ENCODE peak calls at places on chromosomes 1 and 21, in ten cellular contexts. N is GM23248, Z is foreskin fibroblast, L is hippocampal formation, X is gastrocnemius medialis, Q is A673, J is lung microvascular endothelial cell, B is RCC 7860, I is SK-N-SH, F is midbrain. A is an unnamed sample.

GRCh38 chr1:23964235-23964668 is 4.6 kb downstream of the PNRC2 start:
- DNase-seq in Z (no peak), X (no peak), L (no peak), N (no peak), I (no peak), Q (no peak), B (no peak), J (no peak), F (no peak), A (no peak)

GRCh38 chr1:172940170-172940855 is 110.4 kb downstream of the TNFSF18 start:
- DNase-seq in J (peak), Z (peak), Q (peak), F (no peak), X (no peak), I (no peak), L (no peak), N (no peak), B (no peak), A (no peak)

GRCh38 chr1:5982868-5983267 is 9.4 kb downstream of the NPHP4 start:
- DNase-seq in F (no peak), X (no peak), Z (no peak), J (peak), L (no peak), I (no peak), N (no peak), B (no peak), Q (no peak), A (no peak)

GRCh38 chr1:7295946-7296345 is 475.1 kb upstream of the VAMP3 start:
- DNase-seq in J (no peak), X (no peak), F (no peak), L (no peak), B (no peak), Z (peak), I (no peak), Q (no peak), N (peak), A (no peak)

GRCh38 chr1:41351262-41352151 is 9.7 kb upstream of the FOXO6 start:
- DNase-seq in Q (no peak), Z (no peak), L (no peak), F (no peak), B (no peak), J (no peak), N (no peak), X (no peak), I (no peak), A (no peak)

GRCh38 chr1:2533356-2533755 is 3.3 kb upstream of the HES5 start:
- DNase-seq in B (no peak), F (no peak), X (no peak), I (no peak), J (no peak), Q (no peak), L (no peak), Z (peak), N (peak), A (no peak)

GRCh38 chr1:201397675-201398074 is 1.4 kb downstream of the LAD1 start:
- DNase-seq in X (no peak), J (no peak), I (no peak), L (no peak), Z (no peak), Q (no peak), F (no peak), N (no peak), B (peak), A (no peak)

GRCh38 chr1:248618878-248619277 is 16.0 kb downstream of the OR2T11 start:
- DNase-seq in Z (peak), N (peak), I (peak), F (peak), X (no peak), Q (peak), J (peak), L (peak), B (no peak), A (peak)

GRCh38 chr21:35256468-35256988 is 207.4 kb upstream of the RUNX1 start:
- DNase-seq in Q (peak), F (no peak), Z (peak), L (no peak), J (peak), I (peak), N (peak), B (peak), X (peak), A (peak)

GRCh38 chr21:26753822-26754221 is 91.4 kb downstream of the ADAMTS1 start:
- DNase-seq in I (no peak), N (no peak), F (no peak), J (no peak), Q (no peak), Z (no peak), B (peak), L (no peak), X (no peak), A (no peak)

GRCh38 chr21:35969281-35969680 is 91.0 kb downstream of the SETD4 start:
- DNase-seq in I (no peak), L (no peak), B (no peak), J (no peak), Z (no peak), X (no peak), Q (no peak), N (no peak), F (no peak), A (no peak)

GRCh38 chr1:107327446-107327845 is 186.6 kb downstream of the NTNG1 start:
- DNase-seq in F (no peak), B (no peak), Q (no peak), I (no peak), L (no peak), N (no peak), Z (no peak), X (no peak), J (no peak), A (no peak)

GRCh38 chr1:198042168-198042567 is 114.6 kb upstream of the NEK7 start:
- DNase-seq in Q (no peak), B (no peak), Z (no peak), N (no peak), F (no peak), X (no peak), L (no peak), I (no peak), J (no peak), A (no peak)

GRCh38 chr1:179754031-179754624 is 11.0 kb downstream of the FAM163A start:
- DNase-seq in N (peak), F (no peak), Z (peak), X (no peak), B (no peak), L (no peak), Q (peak), I (no peak), J (peak), A (no peak)

GRCh38 chr1:43279161-43279560 is 6.2 kb downstream of the C1orf210 start:
- DNase-seq in Q (no peak), N (no peak), F (no peak), Z (no peak), I (no peak), X (no peak), B (no peak), J (no peak), L (no peak), A (no peak)

GRCh38 chr21:26795866-26796329 is 49.3 kb downstream of the ADAMTS1 start:
- DNase-seq in L (peak), N (peak), J (peak), B (peak), Z (peak), Q (peak), I (peak), F (peak), X (peak), A (no peak)

GRCh38 chr1:188689542-188689941 is 1788.1 kb downstream of the BRINP3 start:
- DNase-seq in Q (peak), Z (no peak), X (no peak), I (no peak), N (no peak), B (no peak), J (peak), L (no peak), F (no peak), A (no peak)

GRCh38 chr1:3752400-3752945 is at the start of gene CCDC27:
- DNase-seq in N (no peak), B (no peak), L (no peak), F (no peak), X (no peak), Z (no peak), I (no peak), J (no peak), Q (no peak), A (peak)

GRCh38 chr1:2545754-2546514 is 10.2 kb upstream of the TNFRSF14 start:
- DNase-seq in F (peak), X (peak), I (peak), B (peak), L (no peak), Q (peak), N (peak), J (peak), Z (peak), A (peak)

GRCh38 chr1:76086597-76086996 is 12.1 kb downstream of the ST6GALNAC3 start:
- DNase-seq in L (no peak), N (no peak), F (no peak), B (no peak), I (no peak), Z (no peak), X (no peak), Q (no peak), J (no peak), A (no peak)

GRCh38 chr1:3902111-3902511 is 2.0 kb upstream of the C1orf174 start:
- DNase-seq in N (no peak), B (no peak), L (no peak), Q (no peak), I (no peak), F (no peak), J (no peak), Z (no peak), X (no peak), A (no peak)

GRCh38 chr1:39392851-39393573 is 98.4 kb upstream of the BMP8A start:
- DNase-seq in J (peak), F (no peak), I (no peak), L (no peak), N (no peak), Z (no peak), X (no peak), Q (no peak), B (no peak), A (no peak)

GRCh38 chr1:54861070-54861761 is 25.8 kb downstream of the DHCR24 start:
- DNase-seq in F (no peak), N (no peak), J (no peak), L (no peak), Z (no peak), X (no peak), I (peak), Q (no peak), B (peak), A (no peak)

GRCh38 chr1:198794498-198794897 is 155.7 kb downstream of the PTPRC start:
- DNase-seq in X (no peak), Q (no peak), F (no peak), J (peak), Z (peak), N (peak), I (no peak), B (peak), L (no peak), A (no peak)

GRCh38 chr21:44926364-44927101 is 5.8 kb upstream of the ITGB2 start:
- DNase-seq in L (no peak), B (peak), Z (peak), X (no peak), N (peak), F (no peak), Q (no peak), I (no peak), J (no peak), A (peak)

GRCh38 chr1:54581621-54582035 is 33.6 kb downstream of the ACOT11 start:
- DNase-seq in F (peak), Q (peak), J (peak), B (peak), Z (peak), L (peak), I (peak), X (peak), N (peak), A (peak)

GRCh38 chr1:227390525-227390924 is 72.2 kb upstream of the CDC42BPA start:
- DNase-seq in X (no peak), L (no peak), Q (no peak), Z (no peak), B (no peak), I (no peak), F (no peak), J (no peak), N (peak), A (no peak)

GRCh38 chr21:35178812-35179211 is 129.7 kb upstream of the RUNX1 start:
- DNase-seq in J (peak), X (no peak), N (peak), Z (peak), F (no peak), Q (no peak), I (no peak), L (no peak), B (peak), A (no peak)

GRCh38 chr1:9198538-9199361 is 35.8 kb upstream of the H6PD start:
- DNase-seq in Z (peak), B (no peak), N (peak), J (peak), L (no peak), F (no peak), Q (peak), X (no peak), I (peak), A (peak)

GRCh38 chr21:29299906-29300546 is 1.3 kb downstream of the BACH1 start:
- DNase-seq in X (peak), N (peak), Q (peak), F (peak), B (peak), L (peak), Z (peak), I (peak), J (peak), A (peak)

GRCh38 chr1:170239445-170239844 is 93.7 kb downstream of the NTMT2 start:
- DNase-seq in L (no peak), Z (peak), B (no peak), I (no peak), N (peak), F (no peak), J (no peak), Q (no peak), X (no peak), A (no peak)

GRCh38 chr21:31335957-31336738 is 7.9 kb downstream of the TIAM1 start:
- DNase-seq in J (peak), I (no peak), B (peak), F (peak), N (peak), Z (peak), L (peak), X (peak), Q (no peak), A (no peak)

GRCh38 chr1:223364685-223365382 is 858 bp upstream of the SUSD4 start:
- DNase-seq in L (no peak), N (no peak), F (no peak), Z (peak), I (no peak), X (no peak), Q (peak), B (no peak), J (no peak), A (no peak)

A was measured in psoas muscle.